ENCODE peak calls at places on chromosomes 7 and 10, in nine cellular contexts. M, C, A, K, S, D, R, Y and Z are unnamed samples.

GRCh38 chr7:75559355-75559986 is 67.4 kb downstream of the SPDYE5 start:
- DNase-seq in M (no peak), C (no peak), A (no peak), K (no peak), S (no peak), D (no peak), R (no peak), Y (no peak), Z (no peak)

GRCh38 chr10:135601-136464 is 578 bp downstream of the ZMYND11 start:
- DNase-seq in M (peak; percentile 65), C (peak; percentile 26), A (no peak), K (no peak), S (peak; percentile 85), D (peak; percentile 27), R (peak; percentile 27), Y (peak; percentile 67), Z (peak; percentile 58)

GRCh38 chr10:98444314-98445006 is 2.3 kb downstream of the HPS1 start:
- DNase-seq in M (no peak), C (no peak), A (no peak), K (no peak), S (no peak), D (no peak), R (no peak), Y (no peak), Z (no peak)

GRCh38 chr10:101330236-101331225 is 23.4 kb upstream of the BTRC start:
- DNase-seq in M (peak; percentile 48), C (no peak), A (no peak), K (peak; percentile 15), S (no peak), D (no peak), R (no peak), Y (no peak), Z (no peak)

GRCh38 chr10:113431807-113432206 is 121.0 kb upstream of the HABP2 start:
- DNase-seq in M (no peak), C (no peak), A (no peak), K (no peak), S (no peak), D (no peak), R (no peak), Y (no peak), Z (no peak)

GRCh38 chr7:94313926-94314325 is 80.8 kb upstream of the COL1A2 start:
- DNase-seq in M (peak; percentile 84), C (no peak), A (no peak), K (no peak), S (no peak), D (no peak), R (no peak), Y (no peak), Z (no peak)

GRCh38 chr7:8284606-8285005 is 22.6 kb upstream of the ICA1 start:
- DNase-seq in M (no peak), C (no peak), A (no peak), K (no peak), S (no peak), D (no peak), R (no peak), Y (no peak), Z (no peak)

GRCh38 chr7:48366096-48366495 is 194.8 kb downstream of the ABCA13 start:
- DNase-seq in M (no peak), C (no peak), A (no peak), K (no peak), S (no peak), D (no peak), R (no peak), Y (no peak), Z (no peak)

GRCh38 chr10:8302565-8302964 is 248.1 kb downstream of the GATA3 start:
- DNase-seq in M (no peak), C (no peak), A (no peak), K (no peak), S (no peak), D (no peak), R (no peak), Y (no peak), Z (no peak)

GRCh38 chr10:51760864-51761263 is 61.5 kb upstream of the CSTF2T start:
- DNase-seq in M (no peak), C (no peak), A (no peak), K (no peak), S (no peak), D (no peak), R (no peak), Y (no peak), Z (no peak)

GRCh38 chr7:90540406-90540805 is 55.7 kb upstream of the CDK14 start:
- DNase-seq in M (no peak), C (no peak), A (no peak), K (no peak), S (no peak), D (no peak), R (no peak), Y (no peak), Z (no peak)

GRCh38 chr10:88012627-88013026 is 149.2 kb downstream of the PTEN start:
- DNase-seq in M (peak; percentile 82), C (no peak), A (no peak), K (no peak), S (no peak), D (no peak), R (no peak), Y (no peak), Z (no peak)

GRCh38 chr7:131753620-131754222 is 197.3 kb upstream of the PODXL start:
- DNase-seq in M (peak; percentile 9), C (peak; percentile 49), A (peak; percentile 18), K (no peak), S (no peak), D (no peak), R (no peak), Y (no peak), Z (peak; percentile 52)

GRCh38 chr7:69684955-69685631 is 86.8 kb downstream of the AUTS2 start:
- DNase-seq in M (no peak), C (no peak), A (no peak), K (no peak), S (no peak), D (no peak), R (no peak), Y (no peak), Z (no peak)

GRCh38 chr7:110317699-110318265 is 773.1 kb upstream of the LRRN3 start:
- DNase-seq in M (peak; percentile 84), C (no peak), A (no peak), K (peak; percentile 13), S (no peak), D (no peak), R (no peak), Y (peak; percentile 36), Z (no peak)

GRCh38 chr7:157801109-157801508 is 464.3 kb downstream of the DNAJB6 start:
- DNase-seq in M (no peak), C (no peak), A (no peak), K (no peak), S (peak; percentile 32), D (no peak), R (no peak), Y (no peak), Z (no peak)

GRCh38 chr10:130185591-130185990 is 49.4 kb downstream of the GLRX3 start:
- DNase-seq in M (no peak), C (no peak), A (no peak), K (no peak), S (no peak), D (no peak), R (no peak), Y (no peak), Z (no peak)

GRCh38 chr7:32059289-32060045 is 10.7 kb downstream of the PDE1C start:
- DNase-seq in M (peak; percentile 95), C (no peak), A (no peak), K (no peak), S (no peak), D (no peak), R (no peak), Y (no peak), Z (no peak)